ENCODE peak calls at places on chromosomes 7 and 10, in five cellular contexts. X, D, E, A and Y are unnamed samples.

GRCh38 chr7:36570508-36571219 is 153.6 kb downstream of the AOAH start:
- DNase-seq in X (no peak), D (no peak), E (no peak), A (no peak), Y (no peak)

GRCh38 chr10:102612964-102613275 is 31.4 kb upstream of the TRIM8 start:
- DNase-seq in X (peak; percentile 55), D (no peak), E (no peak), A (no peak), Y (no peak)

GRCh38 chr10:12589789-12590188 is 240.4 kb downstream of the CAMK1D start:
- DNase-seq in X (peak; percentile 9), D (no peak), E (no peak), A (no peak), Y (no peak)

GRCh38 chr10:24894728-24895127 is 57.7 kb downstream of the PRTFDC1 start:
- DNase-seq in X (no peak), D (no peak), E (no peak), A (no peak), Y (no peak)

GRCh38 chr7:127504715-127505114 is 80.7 kb downstream of the GCC1 start:
- DNase-seq in X (no peak), D (no peak), E (no peak), A (peak; percentile 9), Y (no peak)

GRCh38 chr7:105141068-105141467 is 127.1 kb downstream of the KMT2E start:
- DNase-seq in X (no peak), D (no peak), E (peak; percentile 3), A (peak; percentile 25), Y (no peak)

GRCh38 chr10:71090330-71090729 is 122.0 kb upstream of the UNC5B start:
- DNase-seq in X (peak; percentile 28), D (no peak), E (no peak), A (no peak), Y (no peak)

GRCh38 chr7:98727146-98727709 is 110.1 kb downstream of the NPTX2 start:
- DNase-seq in X (peak; percentile 33), D (no peak), E (no peak), A (no peak), Y (no peak)

GRCh38 chr7:158343526-158343925 is 244.1 kb downstream of the PTPRN2 start:
- DNase-seq in X (no peak), D (no peak), E (no peak), A (no peak), Y (peak; percentile 85)

GRCh38 chr10:129288940-129289468 is 178.0 kb upstream of the MGMT start:
- DNase-seq in X (no peak), D (no peak), E (no peak), A (no peak), Y (no peak)
- TF ChIP-seq CTCF in X (no peak), D (no peak), E (no peak), A (no peak), Y (no peak)

DNA sequence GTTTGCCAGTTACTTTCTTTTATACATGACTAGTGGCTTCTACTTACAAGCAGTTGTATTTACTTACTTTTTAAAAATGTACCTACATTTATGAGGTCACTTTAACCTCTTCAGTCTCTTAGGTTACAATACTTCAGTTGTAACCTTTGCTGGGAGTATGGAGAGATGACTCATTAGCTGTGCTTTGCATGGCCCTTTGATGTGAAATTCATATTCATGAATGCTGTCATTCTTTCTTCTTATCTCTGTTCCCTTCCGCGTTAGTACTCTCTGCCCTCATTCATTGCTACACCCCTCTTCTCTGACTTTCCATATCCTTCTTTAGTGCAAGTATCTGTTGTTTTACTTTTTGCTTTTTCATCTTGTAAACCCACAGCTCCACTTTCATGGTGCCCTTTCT is 164.3 kb downstream of the BMPER start:
- DNase-seq in X (no peak), D (no peak), E (no peak), A (no peak), Y (no peak)
- TF ChIP-seq CTCF in X (no peak), D (no peak), E (no peak), A (no peak), Y (no peak)

GRCh38 chr10:109780997-109781396 is 142.3 kb downstream of the XPNPEP1 start:
- DNase-seq in X (no peak), D (no peak), E (no peak), A (no peak), Y (no peak)
- TF ChIP-seq CTCF in X (no peak), D (no peak), E (no peak), A (no peak), Y (no peak)

GRCh38 chr7:86815556-86815955 is 171.8 kb downstream of the GRM3 start:
- DNase-seq in X (no peak), D (no peak), E (no peak), A (no peak), Y (no peak)

GRCh38 chr7:86818903-86819302 is 175.2 kb downstream of the GRM3 start:
- DNase-seq in X (no peak), D (no peak), E (no peak), A (no peak), Y (no peak)

DNA sequence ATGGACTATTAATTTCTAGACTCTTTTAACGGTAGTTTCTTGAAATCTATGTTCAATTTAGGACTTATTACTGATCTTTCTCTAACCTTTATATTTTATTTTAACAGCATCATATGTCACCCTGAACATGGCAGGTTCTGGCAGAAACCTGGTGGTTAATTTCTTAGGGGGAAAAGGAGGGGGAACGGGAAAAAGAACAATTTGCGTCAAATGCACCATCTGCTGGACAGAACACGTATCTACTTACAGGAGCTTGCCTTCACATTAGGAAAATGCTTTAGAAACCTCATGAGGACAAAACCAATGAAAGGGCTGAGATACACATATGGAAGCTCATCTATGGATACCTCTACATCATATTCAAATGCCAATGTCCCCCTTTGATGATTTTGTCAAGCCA is 171.3 kb downstream of the GRM3 start:
- DNase-seq in X (no peak), D (no peak), E (no peak), A (peak; percentile 11), Y (no peak)
- TF ChIP-seq CTCF in X (no peak), D (no peak), E (no peak), A (peak; percentile 65), Y (peak; percentile 79)

DNA sequence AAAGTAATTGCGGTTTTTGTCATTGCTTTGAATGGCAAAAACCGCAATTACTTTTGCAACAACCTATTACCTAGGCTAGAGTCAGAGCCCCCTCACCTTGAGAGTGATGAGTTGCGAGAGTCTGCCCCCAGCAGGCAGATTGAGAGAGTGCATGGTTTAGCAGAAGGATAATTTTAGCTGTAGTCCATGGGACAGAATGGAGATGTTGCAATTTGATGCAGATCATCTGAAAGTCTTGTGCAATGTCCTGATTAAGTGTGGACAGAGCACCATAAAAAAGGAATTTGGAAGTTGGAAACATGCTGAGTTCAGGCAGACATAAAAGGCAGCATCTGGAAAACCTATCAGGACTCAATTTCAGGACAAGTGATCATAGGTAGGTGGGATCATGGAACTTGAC is 48.7 kb downstream of the GPR141 start:
- DNase-seq in X (no peak), D (peak; percentile 63), E (no peak), A (no peak), Y (no peak)
- TF ChIP-seq CTCF in X (no peak), D (peak; percentile 58), E (no peak), A (peak; percentile 18), Y (peak; percentile 23)